ENCODE peak calls at places on chromosomes 12 and 14, in five cellular contexts. N is left ventricle myocardium inferior, Q is Panc1, T is hepatocyte, P is heart left ventricle. R is an unnamed sample.

GRCh38 chr14:62015248-62015647 is 253.0 kb downstream of the SNAPC1 start:
- DNase-seq in N (no peak), Q (no peak), T (no peak), P (no peak), R (no peak)

GRCh38 chr14:61584258-61584657 is 111.1 kb upstream of the HIF1A start:
- DNase-seq in N (no peak), Q (no peak), T (no peak), P (no peak), R (no peak)

GRCh38 chr14:31205681-31206535 is 1.7 kb downstream of the HECTD1 start:
- DNase-seq in N (no peak), Q (no peak), T (peak; percentile 30), P (no peak), R (no peak)

GRCh38 chr12:48165089-48166031 is 8.0 kb upstream of the ASB8 start:
- DNase-seq in N (no peak), Q (peak; percentile 52), T (peak; percentile 79), P (no peak), R (peak; percentile 71)

GRCh38 chr14:94021001-94021400 is 5.1 kb upstream of the OTUB2 start:
- DNase-seq in N (no peak), Q (no peak), T (no peak), P (no peak), R (no peak)

GRCh38 chr12:108446766-108447165 is 68.3 kb upstream of the FICD start:
- DNase-seq in N (peak; percentile 34), Q (no peak), T (no peak), P (peak; percentile 40), R (no peak)

GRCh38 chr12:131155131-131155530 is 201.4 kb downstream of the ADGRD1 start:
- DNase-seq in N (no peak), Q (no peak), T (no peak), P (no peak), R (no peak)

GRCh38 chr12:91055976-91056375 is 1.8 kb downstream of the KERA start:
- DNase-seq in N (no peak), Q (no peak), T (no peak), P (no peak), R (no peak)

GRCh38 chr12:118418385-118419057 is 42.2 kb downstream of the SUDS3 start:
- DNase-seq in N (no peak), Q (no peak), T (no peak), P (no peak), R (no peak)

GRCh38 chr12:98908866-98909265 is 263.8 kb downstream of the APAF1 start:
- DNase-seq in N (no peak), Q (no peak), T (no peak), P (no peak), R (no peak)

GRCh38 chr12:28512876-28513275 is 322.6 kb downstream of the CCDC91 start:
- DNase-seq in N (no peak), Q (no peak), T (no peak), P (no peak), R (no peak)

GRCh38 chr12:47754881-47755280 is 3.8 kb downstream of the RAPGEF3 start:
- DNase-seq in N (no peak), Q (no peak), T (no peak), P (peak; percentile 67), R (no peak)

GRCh38 chr12:6872073-6873048 is 742 bp downstream of the SPSB2 start:
- DNase-seq in N (peak; percentile 83), Q (no peak), T (peak; percentile 93), P (peak; percentile 90), R (peak; percentile 80)

GRCh38 chr12:113127791-113128199 is 7.8 kb downstream of the RASAL1 start:
- DNase-seq in N (no peak), Q (no peak), T (no peak), P (no peak), R (no peak)

GRCh38 chr12:110577717-110578521 is 5.2 kb downstream of the PPTC7 start:
- DNase-seq in N (no peak), Q (no peak), T (peak; percentile 14), P (no peak), R (peak; percentile 36)
- H3K4me3 ChIP-seq in N (peak overlapping the region; percentile 75), Q (no peak overlapping the region), T (no peak overlapping the region), P (no peak overlapping the region), R (peak overlapping the region; percentile 25)

DNA sequence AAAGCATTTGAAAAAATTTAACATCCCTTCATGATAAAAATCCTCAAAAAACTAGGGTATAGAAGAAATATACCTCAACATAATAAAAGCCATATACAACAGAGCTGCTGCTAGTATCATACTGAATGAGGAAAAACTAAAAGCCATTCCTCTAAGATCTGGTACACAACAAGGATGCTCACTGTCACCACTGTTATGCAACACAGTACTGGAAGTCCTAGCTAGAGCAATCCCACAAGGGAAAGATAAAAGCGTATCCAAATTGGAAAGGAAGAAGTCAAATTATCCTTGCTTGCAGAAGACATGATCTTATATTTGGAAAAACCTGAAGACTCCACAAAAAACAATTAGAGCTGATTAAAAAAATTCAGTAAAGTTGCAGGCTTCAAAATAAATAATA is 114.9 kb downstream of the HELB start:
- DNase-seq in N (no peak), Q (no peak), T (no peak), P (no peak), R (no peak)
- H3K4me1 ChIP-seq in N (no peaks in the 10 kb centered on the region), Q (no peaks in the 10 kb centered on the region), T (no peaks in the 10 kb centered on the region), P (no peaks in the 10 kb centered on the region), R (no peaks in the 10 kb centered on the region)

DNA sequence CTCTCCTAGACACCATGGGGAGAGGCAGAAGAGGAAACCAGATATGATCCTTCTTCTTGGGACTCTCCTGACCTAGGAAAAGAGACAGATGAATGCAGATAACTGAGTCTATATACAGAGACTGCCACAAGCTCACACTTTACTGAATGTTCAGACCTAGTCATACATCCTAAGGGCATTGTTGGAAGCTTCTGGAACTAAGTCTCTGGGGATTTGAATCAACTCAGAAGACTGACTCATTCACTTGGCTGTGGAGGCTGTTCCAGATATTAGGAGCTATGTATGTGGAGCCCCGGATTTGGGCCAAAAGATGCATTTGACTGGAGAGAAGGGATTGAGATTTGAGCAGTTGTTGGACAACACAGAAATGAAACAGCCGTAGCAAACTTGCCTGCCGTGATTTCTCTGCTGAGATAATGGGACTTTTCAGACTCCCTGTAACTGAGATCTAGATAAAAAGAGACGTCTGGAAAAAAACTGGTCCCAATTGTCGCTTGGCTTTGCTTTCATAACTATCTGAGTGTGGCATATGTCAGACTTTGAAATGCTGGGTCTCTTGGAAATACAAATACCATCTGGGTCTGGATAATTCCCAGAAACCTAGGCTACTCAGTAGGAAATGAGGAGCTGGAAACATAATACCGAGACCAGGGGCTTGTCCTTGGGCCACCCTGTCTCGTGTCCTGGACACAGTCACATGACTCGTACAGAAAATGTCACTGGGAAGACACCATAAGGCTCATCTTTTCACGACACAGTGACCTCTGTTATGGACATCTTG is 396.8 kb downstream of the NUAK1 start:
- DNase-seq in N (peak; percentile 16), Q (no peak), T (peak; percentile 44), P (peak; percentile 34), R (no peak)
- H3K27ac ChIP-seq in N (peak overlapping the region; percentile 70), Q (no peak overlapping the region), T (peak overlapping the region; percentile 25), P (no peak overlapping the region), R (no peak overlapping the region)

GRCh38 chr14:71597289-71597920 is 334.8 kb upstream of the RGS6 start:
- DNase-seq in N (no peak), Q (no peak), T (no peak), P (no peak), R (no peak)
- H3K4me3 ChIP-seq in N (no peak overlapping the region), Q (no peak overlapping the region), T (no peak overlapping the region), P (no peak overlapping the region), R (no peak overlapping the region)

DNA sequence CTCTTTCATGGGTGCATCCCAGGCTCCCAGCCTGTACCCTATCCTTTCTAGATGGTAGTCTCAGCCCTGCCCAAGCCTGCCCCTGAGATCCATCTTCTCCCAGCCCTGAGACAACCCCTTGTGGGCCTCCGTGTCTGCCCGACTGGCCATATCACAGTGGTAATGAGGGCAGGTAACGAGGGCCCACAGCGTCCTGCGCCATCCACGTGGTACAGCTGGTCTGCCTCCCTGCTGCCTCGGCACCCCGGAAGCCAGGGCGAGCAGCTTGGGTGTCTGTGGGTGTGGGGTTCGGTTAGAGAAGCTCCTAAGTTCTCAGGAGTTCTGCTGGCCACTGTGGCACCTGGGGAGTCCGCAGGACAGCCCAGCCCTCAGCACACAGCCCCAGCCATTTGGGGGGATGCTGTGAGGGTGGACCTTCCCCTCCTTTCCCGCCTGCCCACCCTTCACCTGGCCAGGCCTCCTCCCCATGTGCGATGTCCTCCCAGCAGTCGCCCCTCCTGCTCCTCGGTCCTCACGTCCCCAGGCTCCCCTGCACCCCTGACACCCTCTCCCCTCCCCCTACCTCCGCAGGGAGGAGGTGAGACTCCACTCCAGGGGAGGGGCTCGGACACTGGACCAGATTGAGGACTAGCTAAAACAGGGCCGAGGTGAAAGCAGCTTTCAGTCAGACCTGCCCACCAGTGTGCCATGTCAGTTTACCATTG is 68.9 kb downstream of the KIF26A start:
- DNase-seq in N (no peak), Q (no peak), T (no peak), P (no peak), R (peak; percentile 29)
- H3K4me1 ChIP-seq in N (no peaks in the 10 kb centered on the region), Q (no peaks in the 10 kb centered on the region), T (peaks cover 5% of the 10 kb centered on the region), P (no peaks in the 10 kb centered on the region), R (no peaks in the 10 kb centered on the region)

GRCh38 chr12:45731376-45731775 is 1.9 kb downstream of the ARID2 start:
- DNase-seq in N (no peak), Q (no peak), T (no peak), P (no peak), R (no peak)
- H3K27ac ChIP-seq in N (peak overlapping the region; percentile 99), Q (peak overlapping the region; percentile 97), T (peak overlapping the region; percentile 100), P (peak overlapping the region; percentile 73), R (peak overlapping the region; percentile 98)